ENCODE peak calls at places on chromosomes 4 and X, in four cellular contexts. D is stomach, Q is spleen, Y is breast epithelium. S is an unnamed sample.
A peak's percentile ranks its signal among the peaks of the same experiment; 100 is the strongest.

GRCh38 chrX:86263526-86263925 is 115.3 kb downstream of the DACH2 start:
- DNase-seq in Q (no peak), D (no peak), Y (no peak), S (no peak)

GRCh38 chr4:25258980-25259578 is 25.2 kb downstream of the PI4K2B start:
- DNase-seq in Y (no peak), Q (no peak), D (no peak), S (no peak)

GRCh38 chrX:19046343-19047215 is 62.7 kb upstream of the PHKA2 start:
- DNase-seq in Q (no peak), D (no peak), Y (no peak), S (no peak)

GRCh38 chrX:47796433-47796906 is 40.2 kb upstream of the ZNF81 start:
- DNase-seq in Q (no peak), D (no peak), Y (no peak), S (no peak)

GRCh38 chrX:46750829-46751228 is 8.1 kb downstream of the SLC9A7 start:
- DNase-seq in Y (no peak), D (no peak), Q (no peak), S (peak; percentile 17)

GRCh38 chrX:19660604-19661003 is 145.3 kb upstream of the MAP3K15 start:
- DNase-seq in Y (no peak), Q (no peak), D (no peak), S (no peak)

GRCh38 chr4:16875487-16875886 is 23.0 kb downstream of the LDB2 start:
- DNase-seq in Q (no peak), D (no peak), Y (no peak), S (no peak)

GRCh38 chrX:108268434-108269080 is 169.7 kb downstream of the COL4A6 start:
- DNase-seq in D (no peak), Y (no peak), Q (no peak), S (peak; percentile 44)

GRCh38 chr4:59818656-59819055 is 1381.5 kb upstream of the ADGRL3 start:
- DNase-seq in Y (no peak), Q (no peak), D (no peak), S (no peak)

GRCh38 chr4:186737427-186737826 is 13.8 kb upstream of the FAT1 start:
- DNase-seq in Y (no peak), D (no peak), Q (no peak), S (no peak)

GRCh38 chr4:176443117-176443516 is 123.4 kb downstream of the SPCS3 start:
- DNase-seq in D (no peak), Q (no peak), Y (no peak), S (no peak)

GRCh38 chr4:129929052-129929451 is 833.1 kb downstream of the C4orf33 start:
- DNase-seq in Q (no peak), D (no peak), Y (no peak), S (no peak)

GRCh38 chrX:136028383-136028984 is 43.2 kb downstream of the SLC9A6 start:
- DNase-seq in Y (no peak), D (no peak), Q (no peak), S (no peak)

GRCh38 chrX:55488559-55489314 is 911 bp downstream of the USP51 start:
- DNase-seq in Y (peak; percentile 53), Q (peak; percentile 89), D (peak; percentile 62), S (peak; percentile 79)

GRCh38 chrX:134460861-134461218 is 875 bp downstream of the HPRT1 start:
- DNase-seq in Y (no peak), D (no peak), Q (no peak), S (no peak)

GRCh38 chrX:113297456-113297855 is 456.8 kb upstream of the AMOT start:
- DNase-seq in Y (no peak), Q (no peak), D (no peak), S (no peak)

GRCh38 chrX:44637282-44637681 is 94.6 kb upstream of the FUNDC1 start:
- DNase-seq in Y (no peak), Q (no peak), D (no peak), S (no peak)

GRCh38 chr4:77310931-77311330 is 153.9 kb downstream of the CCNG2 start:
- DNase-seq in D (no peak), Y (no peak), Q (no peak), S (no peak)

GRCh38 chrX:53421772-53422090 is 723 bp downstream of the SMC1A start:
- DNase-seq in Y (no peak), Q (no peak), D (no peak), S (no peak)

GRCh38 chr4:76518241-76518640 is 83.2 kb downstream of the SHROOM3 start:
- DNase-seq in D (no peak), Y (no peak), Q (no peak), S (no peak)

GRCh38 chr4:64272432-64272831 is 136.8 kb downstream of the TECRL start:
- DNase-seq in D (no peak), Y (no peak), Q (peak; percentile 62), S (no peak)

GRCh38 chr4:127623755-127624087 is 9.0 kb upstream of the INTU start:
- DNase-seq in Q (no peak), Y (no peak), D (no peak), S (no peak)

GRCh38 chr4:181550381-181550780 is 692.8 kb upstream of the TENM3 start:
- DNase-seq in D (no peak), Q (no peak), Y (no peak), S (no peak)

GRCh38 chrX:17654116-17654515 is 83.2 kb upstream of the SCML1 start:
- DNase-seq in D (no peak), Y (no peak), Q (no peak), S (no peak)

GRCh38 chr4:121477079-121477478 is 96.3 kb upstream of the QRFPR start:
- DNase-seq in D (no peak), Y (no peak), Q (no peak), S (no peak)

GRCh38 chrX:134528936-134529335 is 69.0 kb downstream of the HPRT1 start:
- DNase-seq in Q (no peak), Y (no peak), D (no peak), S (no peak)

GRCh38 chrX:69021095-69021494 is 144.2 kb downstream of the PJA1 start:
- DNase-seq in D (no peak), Y (no peak), Q (no peak), S (no peak)

DNA sequence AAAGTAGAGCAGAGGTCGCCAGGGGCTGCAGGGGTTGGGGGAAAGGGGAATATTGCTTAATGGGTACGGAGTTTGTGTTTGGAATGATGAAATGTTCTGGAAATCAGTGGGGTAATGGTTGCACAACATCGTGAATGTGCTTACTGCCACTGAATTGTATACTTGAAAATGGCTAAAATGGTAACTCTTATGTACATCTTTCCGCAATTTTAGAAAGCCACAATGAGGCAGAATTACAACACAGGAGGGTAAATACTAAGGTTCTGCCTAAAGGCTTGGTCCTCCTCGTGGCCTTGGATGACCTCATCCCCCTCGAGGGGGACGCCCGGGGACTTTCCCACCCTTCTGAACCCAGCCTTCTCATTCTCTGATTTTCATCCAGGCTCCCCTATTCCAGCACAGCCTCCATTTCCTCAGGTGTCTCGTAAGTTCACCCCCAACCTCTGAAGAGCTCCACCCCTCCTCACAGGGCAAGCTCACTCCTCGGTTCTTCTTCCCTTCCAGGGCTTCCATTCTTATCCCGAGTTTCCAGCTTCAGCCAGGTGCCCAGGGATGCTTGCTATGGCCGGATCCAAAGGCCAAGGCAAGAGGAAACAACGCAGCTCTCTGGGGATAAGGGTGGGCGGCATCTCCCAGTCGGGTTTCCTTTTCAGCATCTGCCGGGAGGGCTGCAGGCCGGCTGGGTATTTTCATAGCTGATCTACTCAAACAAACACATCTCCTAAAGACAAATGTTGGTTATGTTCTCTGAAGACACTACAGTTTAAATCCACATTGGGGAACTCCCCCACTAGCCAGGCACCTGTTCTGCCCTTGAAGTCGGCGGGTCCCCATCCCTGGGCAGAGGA is 71.3 kb upstream of the ACSL1 start:
- DNase-seq in Q (peak; percentile 80), D (no peak), Y (no peak), S (no peak)
- H3K4me1 ChIP-seq in Q (peaks cover 54% of the 10 kb centered on the region), D (peaks cover 5% of the 10 kb centered on the region), Y (no peaks in the 10 kb centered on the region), S (no peaks in the 10 kb centered on the region)

DNA sequence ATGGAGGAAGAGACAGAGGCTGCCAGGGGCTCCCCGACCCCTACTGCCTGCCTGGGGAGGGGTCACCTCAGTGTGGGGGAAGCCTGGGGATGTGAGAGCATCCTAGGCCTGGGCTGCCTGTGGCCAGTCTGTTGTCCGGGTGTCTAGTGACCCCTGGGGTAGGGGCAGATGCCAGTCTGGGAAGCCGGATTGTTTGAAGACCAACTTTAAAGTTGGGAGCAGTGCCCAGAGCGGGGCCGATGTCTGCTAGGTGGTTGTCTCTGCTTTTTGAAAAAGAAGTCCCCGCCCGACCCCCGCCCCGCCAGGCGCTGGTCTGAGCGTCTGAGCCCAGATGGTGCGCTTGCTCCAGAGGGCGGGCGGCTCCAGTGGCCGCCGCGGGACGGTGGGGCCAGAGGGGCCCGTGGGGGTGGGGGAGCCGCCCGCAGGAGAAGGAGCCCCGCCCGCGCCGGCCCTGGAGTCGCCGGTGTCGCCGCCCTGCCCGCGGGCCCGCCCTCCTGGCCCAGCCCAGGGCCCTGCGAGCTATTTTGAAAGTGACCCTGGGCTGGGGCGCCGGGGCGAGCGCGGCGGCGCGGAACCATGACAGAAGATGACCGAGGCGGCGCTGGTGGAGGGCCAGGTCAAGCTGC is at the start of gene DOK7:
- DNase-seq in D (peak; percentile 69), Q (no peak), Y (no peak), S (peak; percentile 54)
- TF ChIP-seq POLR2A in D (no peak), Q (no peak), Y (no peak), S (no peak)

DNA sequence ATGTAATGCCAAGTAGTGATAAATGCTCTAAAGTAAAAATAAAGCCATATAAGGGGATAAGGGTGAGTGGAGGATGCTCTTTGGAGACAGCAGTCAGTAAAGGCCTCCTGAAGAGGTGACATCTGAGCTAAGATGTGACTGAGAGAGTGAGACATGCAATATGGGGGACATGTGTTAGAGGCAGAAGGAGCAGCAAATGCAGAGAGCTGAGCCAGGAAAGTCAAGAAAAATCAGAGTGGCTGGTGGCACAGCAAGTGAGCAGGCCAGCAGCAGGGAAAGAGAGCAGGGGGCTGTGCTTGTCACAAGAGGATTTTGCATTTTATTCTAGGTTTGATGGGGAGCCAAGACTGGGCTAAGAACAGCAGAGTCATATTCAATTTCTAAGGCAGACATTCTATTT is 394.5 kb downstream of the KCNIP4 start:
- DNase-seq in Y (no peak), D (no peak), Q (no peak), S (no peak)
- H3K4me3 ChIP-seq in Y (no peak overlapping the region), D (no peak overlapping the region), Q (no peak overlapping the region), S (no peak overlapping the region)

GRCh38 chr4:3679851-3680311 is 86.3 kb upstream of the ADRA2C start:
- DNase-seq in D (no peak), Q (peak; percentile 63), Y (no peak), S (no peak)
- H3K4me1 ChIP-seq in D (no peaks in the 10 kb centered on the region), Q (no peaks in the 10 kb centered on the region), Y (no peaks in the 10 kb centered on the region), S (no peaks in the 10 kb centered on the region)

DNA sequence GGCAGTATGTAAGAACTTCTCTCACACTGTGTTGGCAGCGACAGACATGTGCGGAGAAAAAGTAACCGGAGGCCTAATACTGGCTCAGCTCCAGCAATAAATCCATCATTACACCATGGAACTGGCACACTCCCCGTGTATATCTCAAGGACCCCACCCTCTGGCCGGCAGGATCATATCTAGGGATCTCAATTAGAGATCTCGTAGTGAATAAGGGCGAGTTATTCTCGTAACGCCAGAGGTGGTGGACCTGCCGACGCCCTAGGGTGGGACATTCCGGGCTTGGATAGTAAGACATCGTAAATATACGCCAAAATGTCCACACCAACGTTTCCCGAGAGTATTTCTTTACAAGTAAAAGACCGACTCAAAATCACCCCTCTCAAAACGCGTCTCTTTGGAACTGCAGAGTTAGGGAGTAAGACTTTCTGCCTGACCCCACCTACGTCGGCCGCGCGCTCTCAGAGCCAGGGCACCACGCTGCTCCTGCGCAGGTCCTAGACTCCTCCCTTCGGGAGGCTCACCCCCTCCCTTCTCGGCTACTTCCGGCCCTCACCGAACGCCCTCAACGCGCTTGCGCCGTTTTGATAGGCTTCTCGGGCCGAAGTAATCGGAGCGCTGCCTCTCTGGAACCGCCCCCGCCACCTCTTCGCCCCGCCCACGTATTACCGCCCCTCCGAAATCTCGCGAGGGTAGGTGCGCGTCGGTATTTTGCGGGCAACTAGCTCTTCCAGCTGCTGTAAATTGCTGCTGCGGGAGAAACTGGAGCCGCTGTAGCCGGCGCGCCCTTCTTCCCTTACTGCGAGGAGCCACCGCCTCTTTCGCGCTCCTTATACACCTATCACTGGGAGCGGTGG is at the start of gene WDR44:
- DNase-seq in D (peak; percentile 94), Q (peak; percentile 97), Y (peak; percentile 90), S (peak; percentile 95)
- TF ChIP-seq POLR2A in D (no peak), Q (no peak), Y (peak; percentile 39), S (peak; percentile 56)